ENCODE peak calls at places on chromosomes 16 and 17, in seven cellular contexts. G, C, S, V, E, I and R are unnamed samples.

GRCh38 chr17:46818319-46818928 is at the start of gene WNT3:
- DNase-seq in G (no peak), C (no peak), S (peak; percentile 64), V (no peak), E (no peak), I (no peak), R (no peak)

GRCh38 chr17:36598951-36599401 is 2.4 kb upstream of the MRM1 start:
- DNase-seq in G (no peak), C (no peak), S (no peak), V (no peak), E (no peak), I (no peak), R (no peak)

GRCh38 chr16:508884-509736 is 18.4 kb upstream of the CAPN15 start:
- DNase-seq in G (no peak), C (no peak), S (no peak), V (no peak), E (peak; percentile 63), I (no peak), R (no peak)

GRCh38 chr17:45428954-45429337 is 3.7 kb downstream of the ARHGAP27 start:
- DNase-seq in G (no peak), C (no peak), S (no peak), V (no peak), E (no peak), I (no peak), R (peak; percentile 50)

GRCh38 chr16:66355526-66355925 is 11.0 kb upstream of the CDH5 start:
- DNase-seq in G (no peak), C (no peak), S (no peak), V (no peak), E (no peak), I (no peak), R (no peak)

GRCh38 chr17:67293251-67294203 is 48.5 kb upstream of the HELZ start:
- DNase-seq in G (peak; percentile 67), C (peak; percentile 69), S (peak; percentile 83), V (peak; percentile 74), E (no peak), I (no peak), R (peak; percentile 99)

GRCh38 chr17:62587554-62587953 is 39.9 kb upstream of the MRC2 start:
- DNase-seq in G (no peak), C (no peak), S (no peak), V (no peak), E (no peak), I (no peak), R (no peak)

GRCh38 chr17:50993544-50993943 is 127.1 kb downstream of the SPAG9 start:
- DNase-seq in G (no peak), C (no peak), S (no peak), V (no peak), E (no peak), I (no peak), R (no peak)

GRCh38 chr16:57721765-57722499 is 13.6 kb upstream of the KATNB1 start:
- DNase-seq in G (no peak), C (no peak), S (no peak), V (no peak), E (no peak), I (no peak), R (no peak)

GRCh38 chr17:39636927-39637736 is at the start of gene STARD3:
- DNase-seq in G (peak; percentile 90), C (peak; percentile 73), S (peak; percentile 94), V (peak; percentile 84), E (no peak), I (peak; percentile 65), R (peak; percentile 71)